ENCODE peak calls at places on chromosomes 12 and 14, in six cellular contexts. One of them, this sample, is unnamed. For H3K4me1, the result is how much of the 10 kb centered on the place peaks cover.

GRCh38 chr12:124679533-124680371 is 112.3 kb upstream of the NCOR2 start:
- DNase-seq in trophoblast cell: peak
- DNase-seq in mesenchymal stem cell: peak
- DNase-seq in neuronal stem cell: no peak
- DNase-seq in H1: no peak
- DNase-seq in IMR-90: no peak
- DNase-seq in this sample: no peak

GRCh38 chr12:58148405-58148804 is 207.0 kb downstream of the ATP23 start:
- DNase-seq in trophoblast cell: peak
- DNase-seq in mesenchymal stem cell: peak
- DNase-seq in H1: no peak
- DNase-seq in neuronal stem cell: no peak
- DNase-seq in IMR-90: peak
- DNase-seq in this sample: no peak

GRCh38 chr14:38528582-38528981 is 272.7 kb upstream of the CLEC14A start:
- DNase-seq in mesenchymal stem cell: no peak
- DNase-seq in neuronal stem cell: no peak
- DNase-seq in IMR-90: no peak
- DNase-seq in H1: no peak
- DNase-seq in trophoblast cell: no peak
- DNase-seq in this sample: no peak

GRCh38 chr14:87992720-87993484 is at the start of gene GALC:
- DNase-seq in trophoblast cell: peak
- DNase-seq in mesenchymal stem cell: peak
- DNase-seq in IMR-90: peak
- DNase-seq in H1: peak
- DNase-seq in neuronal stem cell: peak
- DNase-seq in this sample: peak

GRCh38 chr12:104263580-104264358 is 39.8 kb upstream of the EID3 start:
- DNase-seq in H1: no peak
- DNase-seq in IMR-90: peak
- DNase-seq in mesenchymal stem cell: no peak
- DNase-seq in neuronal stem cell: no peak
- DNase-seq in trophoblast cell: no peak
- DNase-seq in this sample: no peak

GRCh38 chr12:98499668-98500456 is 15.5 kb upstream of the TMPO start:
- DNase-seq in IMR-90: no peak
- DNase-seq in trophoblast cell: no peak
- DNase-seq in H1: no peak
- DNase-seq in mesenchymal stem cell: no peak
- DNase-seq in neuronal stem cell: no peak
- DNase-seq in this sample: peak

GRCh38 chr12:132397152-132397933 is 68.0 kb upstream of the GALNT9 start:
- DNase-seq in H1: peak
- DNase-seq in trophoblast cell: no peak
- DNase-seq in neuronal stem cell: no peak
- DNase-seq in IMR-90: no peak
- DNase-seq in mesenchymal stem cell: no peak
- DNase-seq in this sample: no peak

GRCh38 chr12:103279444-103279843 is 216.3 kb downstream of the C12orf42 start:
- DNase-seq in neuronal stem cell: no peak
- DNase-seq in IMR-90: no peak
- DNase-seq in mesenchymal stem cell: no peak
- DNase-seq in H1: no peak
- DNase-seq in trophoblast cell: no peak
- DNase-seq in this sample: no peak

GRCh38 chr12:91935299-91935698 is 210.3 kb downstream of the BTG1 start:
- DNase-seq in mesenchymal stem cell: no peak
- DNase-seq in IMR-90: no peak
- DNase-seq in H1: no peak
- DNase-seq in trophoblast cell: no peak
- DNase-seq in neuronal stem cell: no peak
- DNase-seq in this sample: no peak

GRCh38 chr14:91354979-91355685 is 62.5 kb downstream of the CCDC88C start:
- DNase-seq in mesenchymal stem cell: no peak
- DNase-seq in neuronal stem cell: no peak
- DNase-seq in trophoblast cell: no peak
- DNase-seq in IMR-90: no peak
- DNase-seq in H1: peak
- DNase-seq in this sample: peak

GRCh38 chr14:23076785-23077408 is 18.0 kb downstream of the ACIN1 start:
- DNase-seq in trophoblast cell: peak
- DNase-seq in mesenchymal stem cell: peak
- DNase-seq in IMR-90: peak
- DNase-seq in neuronal stem cell: no peak
- DNase-seq in H1: no peak
- DNase-seq in this sample: no peak

GRCh38 chr12:13154027-13154538 is 42.4 kb upstream of the EMP1 start:
- DNase-seq in neuronal stem cell: no peak
- DNase-seq in H1: no peak
- DNase-seq in trophoblast cell: no peak
- DNase-seq in mesenchymal stem cell: peak
- DNase-seq in IMR-90: peak
- DNase-seq in this sample: no peak

GRCh38 chr14:66624319-66624937 is 116.5 kb downstream of the GPHN start:
- DNase-seq in neuronal stem cell: peak
- DNase-seq in H1: no peak
- DNase-seq in mesenchymal stem cell: peak
- DNase-seq in IMR-90: peak
- DNase-seq in trophoblast cell: peak
- DNase-seq in this sample: peak

GRCh38 chr12:3303410-3304136 is 187.4 kb upstream of the PRMT8 start:
- DNase-seq in neuronal stem cell: no peak
- DNase-seq in H1: peak
- DNase-seq in IMR-90: no peak
- DNase-seq in trophoblast cell: no peak
- DNase-seq in mesenchymal stem cell: no peak
- DNase-seq in this sample: peak

GRCh38 chr12:12010277-12011031 is 60.3 kb upstream of the BCL2L14 start:
- DNase-seq in H1: no peak
- DNase-seq in IMR-90: peak
- DNase-seq in trophoblast cell: peak
- DNase-seq in neuronal stem cell: no peak
- DNase-seq in mesenchymal stem cell: peak
- DNase-seq in this sample: no peak

GRCh38 chr14:102320033-102320660 is 601 bp downstream of the ZNF839 start:
- DNase-seq in IMR-90: peak
- DNase-seq in neuronal stem cell: no peak
- DNase-seq in H1: no peak
- DNase-seq in trophoblast cell: peak
- DNase-seq in mesenchymal stem cell: peak
- DNase-seq in this sample: no peak

GRCh38 chr12:122291431-122291830 is 25.1 kb upstream of the VPS33A start:
- DNase-seq in mesenchymal stem cell: no peak
- DNase-seq in trophoblast cell: no peak
- DNase-seq in neuronal stem cell: no peak
- DNase-seq in IMR-90: no peak
- DNase-seq in H1: no peak
- DNase-seq in this sample: no peak
- H4K91ac ChIP-seq in mesenchymal stem cell: no peak
- H4K91ac ChIP-seq in trophoblast cell: no peak
- H4K91ac ChIP-seq in neuronal stem cell: no peak
- H4K91ac ChIP-seq in IMR-90: no peak
- H4K91ac ChIP-seq in H1: no peak
- H4K91ac ChIP-seq in this sample: no peak

DNA sequence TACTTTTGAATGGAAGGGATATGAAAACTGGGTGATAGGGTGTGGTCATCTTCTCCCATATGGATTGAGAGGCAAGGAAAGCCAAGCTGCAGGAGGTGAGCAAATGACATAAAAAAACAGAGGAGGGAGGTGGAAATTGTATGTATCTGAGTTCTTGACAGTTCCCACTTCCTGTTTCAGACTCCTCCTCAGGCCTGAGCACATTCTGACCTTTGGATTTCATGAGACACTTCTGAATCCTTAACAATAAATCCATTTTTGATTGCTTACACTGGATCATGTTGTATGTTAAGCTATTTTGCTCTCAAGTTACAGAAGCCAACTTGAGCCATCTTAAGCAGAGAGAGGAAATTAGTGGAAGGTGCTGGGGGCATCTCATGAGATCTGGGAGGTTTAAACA is 11.6 kb upstream of the SRSF5 start:
- DNase-seq in H1: no peak
- DNase-seq in IMR-90: no peak
- DNase-seq in mesenchymal stem cell: no peak
- DNase-seq in trophoblast cell: no peak
- DNase-seq in neuronal stem cell: no peak
- DNase-seq in this sample: no peak
- H3K4me1 ChIP-seq in H1: under half
- H3K4me1 ChIP-seq in IMR-90: under half
- H3K4me1 ChIP-seq in mesenchymal stem cell: under half
- H3K4me1 ChIP-seq in trophoblast cell: under half
- H3K4me1 ChIP-seq in neuronal stem cell: under half
- H3K4me1 ChIP-seq in this sample: under half

GRCh38 chr14:104928391-104929133 is 3.9 kb downstream of the PLD4 start:
- DNase-seq in mesenchymal stem cell: no peak
- DNase-seq in H1: no peak
- DNase-seq in IMR-90: no peak
- DNase-seq in trophoblast cell: no peak
- DNase-seq in neuronal stem cell: no peak
- DNase-seq in this sample: no peak
- H3K9ac ChIP-seq in mesenchymal stem cell: no peak
- H3K9ac ChIP-seq in H1: no peak
- H3K9ac ChIP-seq in IMR-90: no peak
- H3K9ac ChIP-seq in trophoblast cell: no peak
- H3K9ac ChIP-seq in neuronal stem cell: peak
- H3K9ac ChIP-seq in this sample: no peak

GRCh38 chr14:62181591-62181990 is 419.4 kb downstream of the SNAPC1 start:
- DNase-seq in IMR-90: no peak
- DNase-seq in H1: no peak
- DNase-seq in mesenchymal stem cell: no peak
- DNase-seq in neuronal stem cell: no peak
- DNase-seq in trophoblast cell: no peak
- DNase-seq in this sample: no peak

GRCh38 chr14:62185078-62185477 is 422.9 kb downstream of the SNAPC1 start:
- DNase-seq in H1: no peak
- DNase-seq in mesenchymal stem cell: no peak
- DNase-seq in IMR-90: peak
- DNase-seq in neuronal stem cell: no peak
- DNase-seq in trophoblast cell: no peak
- DNase-seq in this sample: no peak

GRCh38 chr14:62189698-62190097 is 427.5 kb downstream of the SNAPC1 start:
- DNase-seq in trophoblast cell: no peak
- DNase-seq in H1: no peak
- DNase-seq in IMR-90: peak
- DNase-seq in neuronal stem cell: no peak
- DNase-seq in mesenchymal stem cell: no peak
- DNase-seq in this sample: no peak

GRCh38 chr14:62187265-62187664 is 425.0 kb downstream of the SNAPC1 start:
- DNase-seq in IMR-90: no peak
- DNase-seq in trophoblast cell: no peak
- DNase-seq in mesenchymal stem cell: no peak
- DNase-seq in neuronal stem cell: peak
- DNase-seq in H1: no peak
- DNase-seq in this sample: peak
- H4K91ac ChIP-seq in IMR-90: no peak
- H4K91ac ChIP-seq in trophoblast cell: no peak
- H4K91ac ChIP-seq in mesenchymal stem cell: no peak
- H4K91ac ChIP-seq in neuronal stem cell: no peak
- H4K91ac ChIP-seq in H1: no peak
- H4K91ac ChIP-seq in this sample: no peak